ENCODE peak calls at places on chromosomes 2 and 18, in four cellular contexts. L is stomach, Z is epithelial cell of prostate, G is psoas muscle. A is an unnamed sample.

GRCh38 chr18:36388310-36388709 is 90.8 kb downstream of the FHOD3 start:
- DNase-seq in L (no peak), Z (no peak), G (no peak), A (no peak)

GRCh38 chr2:218925434-218925833 is 34.0 kb upstream of the CDK5R2 start:
- DNase-seq in L (no peak), Z (no peak), G (no peak), A (no peak)

GRCh38 chr2:174445248-174445647 is 41.6 kb downstream of the GPR155 start:
- DNase-seq in L (no peak), Z (no peak), G (no peak), A (no peak)

GRCh38 chr18:8708670-8709069 is 3.3 kb downstream of the MTCL1 start:
- DNase-seq in L (no peak), Z (no peak), G (no peak), A (no peak)

GRCh38 chr2:163692081-163692480 is 43.7 kb downstream of the FIGN start:
- DNase-seq in L (no peak), Z (no peak), G (no peak), A (no peak)

GRCh38 chr18:9741461-9741820 is 33.3 kb downstream of the RAB31 start:
- DNase-seq in L (no peak), Z (no peak), G (no peak), A (no peak)

GRCh38 chr2:166632616-166633015 is 138.6 kb upstream of the SCN7A start:
- DNase-seq in L (no peak), Z (peak; percentile 6), G (no peak), A (peak; percentile 62)

GRCh38 chr2:173545364-173545734 is 190.7 kb downstream of the CDCA7 start:
- DNase-seq in L (no peak), Z (no peak), G (no peak), A (peak; percentile 57)

GRCh38 chr18:62399306-62399705 is 74.2 kb downstream of the TNFRSF11A start:
- DNase-seq in L (no peak), Z (no peak), G (no peak), A (no peak)

GRCh38 chr18:3982541-3982940 is 472.6 kb downstream of the DLGAP1 start:
- DNase-seq in L (no peak), Z (no peak), G (no peak), A (no peak)

GRCh38 chr2:164737612-164738081 is 104.0 kb downstream of the COBLL1 start:
- DNase-seq in L (peak; percentile 72), Z (no peak), G (peak; percentile 55), A (peak; percentile 84)

GRCh38 chr2:240885566-240885965 is 10.4 kb downstream of the MAB21L4 start:
- DNase-seq in L (no peak), Z (no peak), G (peak; percentile 31), A (no peak)

GRCh38 chr2:14417586-14417985 is 214.9 kb upstream of the LRATD1 start:
- DNase-seq in L (no peak), Z (no peak), G (no peak), A (no peak)

GRCh38 chr2:237192881-237193280 is 107.2 kb downstream of the COPS8 start:
- DNase-seq in L (no peak), Z (no peak), G (no peak), A (no peak)

GRCh38 chr18:8307960-8308359 is 301.3 kb upstream of the RAB12 start:
- DNase-seq in L (no peak), Z (no peak), G (no peak), A (no peak)

GRCh38 chr2:55051026-55051866 is 995 bp upstream of the RTN4 start:
- DNase-seq in L (peak; percentile 46), Z (peak; percentile 98), G (peak; percentile 61), A (peak; percentile 97)

GRCh38 chr2:183149489-183149888 is 25.2 kb downstream of the NUP35 start:
- DNase-seq in L (no peak), Z (no peak), G (no peak), A (no peak)

GRCh38 chr2:28905533-28905932 is 11.1 kb downstream of the WDR43 start:
- DNase-seq in L (no peak), Z (no peak), G (no peak), A (no peak)

GRCh38 chr2:28908172-28908571 is 13.7 kb downstream of the WDR43 start:
- DNase-seq in L (no peak), Z (no peak), G (no peak), A (no peak)

GRCh38 chr2:28906376-28906775 is 11.9 kb downstream of the WDR43 start:
- DNase-seq in L (no peak), Z (no peak), G (no peak), A (no peak)

GRCh38 chr2:28906821-28907220 is 12.4 kb downstream of the WDR43 start:
- DNase-seq in L (no peak), Z (no peak), G (no peak), A (no peak)

GRCh38 chr2:28909655-28910054 is 15.2 kb downstream of the WDR43 start:
- DNase-seq in L (no peak), Z (no peak), G (no peak), A (no peak)
- H3K27ac ChIP-seq in L (no peak overlapping the region), Z (no peak overlapping the region), G (no peak overlapping the region), A (no peak overlapping the region)

GRCh38 chr2:138059487-138059886 is 95.2 kb downstream of the HNMT start:
- DNase-seq in L (no peak), Z (no peak), G (no peak), A (no peak)
- H3K27ac ChIP-seq in L (no peak overlapping the region), Z (peak overlapping the region; percentile 5), G (no peak overlapping the region), A (no peak overlapping the region)

GRCh38 chr2:44098050-44098449 is 70.6 kb upstream of the PPM1B start:
- DNase-seq in L (no peak), Z (no peak), G (no peak), A (no peak)

GRCh38 chr2:44102790-44103642 is 65.7 kb upstream of the PPM1B start:
- DNase-seq in L (no peak), Z (no peak), G (no peak), A (no peak)

GRCh38 chr2:44100351-44100750 is 68.3 kb upstream of the PPM1B start:
- DNase-seq in L (peak; percentile 38), Z (peak; percentile 45), G (peak; percentile 79), A (peak; percentile 65)

GRCh38 chr2:44103643-44104038 is 65.0 kb upstream of the PPM1B start:
- DNase-seq in L (no peak), Z (no peak), G (no peak), A (no peak)

GRCh38 chr2:44101246-44101645 is 67.4 kb upstream of the PPM1B start:
- DNase-seq in L (no peak), Z (no peak), G (no peak), A (no peak)
- H3K27ac ChIP-seq in L (no peak overlapping the region), Z (no peak overlapping the region), G (peak overlapping the region; percentile 68), A (no peak overlapping the region)

DNA sequence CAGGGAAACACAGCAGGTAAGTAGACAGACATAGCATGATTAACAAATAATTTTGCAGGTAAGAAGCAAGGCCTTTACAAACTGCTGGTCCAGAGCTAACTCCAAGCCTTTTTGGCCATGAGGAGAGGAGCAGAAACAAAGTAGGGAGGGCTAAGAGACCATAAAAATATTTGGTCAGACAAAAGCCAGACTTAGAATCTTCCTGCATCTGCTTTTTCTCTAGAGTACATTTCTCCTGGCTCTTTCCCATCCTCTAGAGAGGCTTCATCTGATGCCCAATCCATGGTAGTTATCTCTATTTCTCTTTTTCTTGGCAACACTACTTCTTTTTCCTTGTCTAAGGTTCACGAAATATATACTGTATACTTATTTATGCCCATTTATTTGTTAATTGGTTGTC is 577.1 kb downstream of the PIK3C3 start:
- DNase-seq in L (no peak), Z (no peak), G (no peak), A (no peak)
- H3K27ac ChIP-seq in L (no peak overlapping the region), Z (no peak overlapping the region), G (no peak overlapping the region), A (no peak overlapping the region)

DNA sequence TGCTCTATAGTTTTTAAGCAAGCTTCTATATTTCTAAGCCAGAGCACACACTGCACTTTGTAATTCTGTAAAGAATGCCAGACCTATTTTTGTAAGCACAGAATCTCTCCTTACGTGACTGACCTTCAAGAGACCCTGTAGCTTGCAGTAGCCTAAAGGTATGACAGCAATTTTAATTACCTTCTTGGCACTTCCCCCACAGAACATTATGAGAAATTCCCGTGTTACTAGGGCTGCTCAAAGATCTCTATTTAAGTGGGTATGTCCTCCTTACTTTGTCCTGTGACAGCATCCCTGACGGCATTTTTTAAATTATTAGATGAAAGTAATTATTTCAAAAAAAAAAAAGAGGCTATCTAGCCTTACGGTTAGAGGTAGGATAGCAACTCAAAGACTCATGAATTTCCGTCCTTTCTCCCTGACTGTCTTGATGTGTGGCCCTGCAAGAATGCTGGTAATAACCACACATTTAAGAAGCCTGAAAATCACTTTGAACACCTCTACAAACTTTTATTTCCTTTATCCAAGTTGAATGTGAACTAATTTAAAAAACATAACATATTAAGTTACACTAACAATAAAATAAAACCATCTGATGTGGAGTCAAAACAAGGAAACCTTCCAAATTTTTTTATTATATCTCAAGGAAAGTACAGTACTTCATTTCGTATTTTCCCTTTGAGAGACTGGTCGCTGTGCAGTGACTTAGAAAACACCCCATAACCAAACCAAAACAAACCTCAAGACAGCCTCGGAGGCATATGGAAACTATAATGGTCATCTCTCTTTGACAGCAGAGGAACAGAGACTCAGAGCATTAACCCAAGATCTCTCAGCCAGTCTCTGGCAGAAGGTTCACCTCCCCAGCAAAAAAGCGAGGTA is 54.9 kb downstream of the THUMPD2 start:
- DNase-seq in L (no peak), Z (no peak), G (no peak), A (no peak)
- H3K27ac ChIP-seq in L (no peak overlapping the region), Z (peak overlapping the region; percentile 16), G (peak overlapping the region; percentile 26), A (no peak overlapping the region)

GRCh38 chr18:79695856-79696850 is 16.6 kb downstream of the CTDP1 start:
- DNase-seq in L (no peak), Z (no peak), G (no peak), A (no peak)
- H3K27ac ChIP-seq in L (no peak overlapping the region), Z (no peak overlapping the region), G (no peak overlapping the region), A (no peak overlapping the region)

DNA sequence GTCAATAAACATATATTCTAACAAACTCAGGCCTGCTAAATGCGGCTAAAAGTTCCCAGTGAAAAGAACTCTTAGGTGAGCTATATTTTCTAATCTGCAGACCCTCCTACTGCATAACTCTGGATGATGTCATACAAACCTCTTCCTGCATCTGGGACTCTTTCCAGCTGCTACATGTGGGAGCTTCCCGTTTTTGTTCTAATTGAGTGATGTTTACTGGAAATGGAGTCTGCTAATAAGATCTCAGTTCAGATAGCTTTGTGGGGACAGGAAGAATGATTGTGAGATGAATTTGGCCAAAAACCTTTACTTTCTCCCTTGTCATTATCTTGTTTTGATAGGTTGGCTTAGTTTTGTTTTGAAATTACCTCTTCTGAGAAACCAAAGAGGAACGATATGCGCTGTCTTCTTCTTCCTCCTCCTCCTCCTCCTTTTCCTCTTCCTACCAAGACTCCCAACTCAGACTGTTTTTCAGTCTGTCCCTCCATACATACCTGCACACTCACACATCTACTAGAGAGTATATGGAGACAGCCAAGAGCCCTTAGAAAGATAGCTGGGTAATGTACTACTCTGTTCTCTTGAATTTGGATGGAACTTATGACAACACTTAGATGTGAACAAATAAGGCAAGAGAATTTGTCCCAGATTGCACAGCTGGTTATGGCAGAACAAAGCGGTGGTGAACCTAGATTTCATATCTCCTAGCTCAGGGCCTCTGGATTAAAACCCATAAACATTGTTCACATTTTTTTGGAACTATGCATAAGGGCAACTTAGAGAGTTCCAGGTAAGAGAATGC is 39.8 kb upstream of the AAK1 start:
- DNase-seq in L (no peak), Z (no peak), G (no peak), A (peak; percentile 78)
- H3K27ac ChIP-seq in L (peak overlapping the region; percentile 81), Z (peak overlapping the region; percentile 51), G (peak overlapping the region; percentile 58), A (peak overlapping the region; percentile 33)

DNA sequence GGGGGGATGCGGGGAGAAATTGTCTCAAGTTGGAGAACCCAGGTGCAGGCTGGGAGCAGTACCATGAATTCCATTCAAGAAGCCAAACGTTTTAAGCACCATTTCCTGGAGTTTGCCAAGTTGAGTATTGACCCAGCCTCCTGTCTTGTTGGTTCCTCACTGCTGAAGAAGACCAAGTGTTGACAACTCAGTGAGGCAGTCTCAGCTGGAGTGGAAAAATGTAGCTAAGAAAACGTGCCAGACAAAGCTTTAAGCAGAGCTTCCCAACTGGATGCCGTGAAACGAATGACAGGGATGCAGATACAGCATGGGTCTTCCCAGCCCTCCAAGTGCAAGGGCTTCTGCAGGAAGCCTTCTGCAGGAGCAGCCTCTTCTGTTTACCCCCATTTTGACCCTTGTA is 788 bp upstream of the INPP1 start:
- DNase-seq in L (no peak), Z (no peak), G (no peak), A (no peak)
- H3K27ac ChIP-seq in L (peak overlapping the region; percentile 92), Z (peak overlapping the region; percentile 79), G (peak overlapping the region; percentile 90), A (no peak overlapping the region)

A was measured in SJCRH30.